ENCODE peak calls at places on chromosomes 1 and 21, in seven cellular contexts. G, U, L, F, M, O and X are unnamed samples.

GRCh38 chr1:180386740-180387367 is 115.5 kb downstream of the ACBD6 start:
- DNase-seq in G (no peak), U (no peak), L (no peak), F (no peak), M (no peak), O (no peak), X (no peak)

GRCh38 chr1:184755226-184756065 is 788 bp upstream of the EDEM3 start:
- DNase-seq in G (peak), U (no peak), L (peak), F (no peak), M (no peak), O (peak), X (peak)

GRCh38 chr1:151892190-151892589 is 17.1 kb downstream of the THEM4 start:
- DNase-seq in G (no peak), U (no peak), L (peak), F (no peak), M (no peak), O (no peak), X (no peak)

GRCh38 chr1:66520655-66521054 is 13.3 kb upstream of the SGIP1 start:
- DNase-seq in G (no peak), U (no peak), L (no peak), F (no peak), M (no peak), O (no peak), X (no peak)

GRCh38 chr1:20141001-20141400 is 1.9 kb downstream of the PLA2G2F start:
- DNase-seq in G (no peak), U (no peak), L (no peak), F (peak), M (no peak), O (no peak), X (no peak)

GRCh38 chr1:64539808-64540207 is 69.9 kb downstream of the CACHD1 start:
- DNase-seq in G (no peak), U (no peak), L (peak), F (peak), M (peak), O (no peak), X (peak)

GRCh38 chr1:1360511-1361169 is 2.3 kb upstream of the MXRA8 start:
- DNase-seq in G (no peak), U (no peak), L (peak), F (no peak), M (no peak), O (no peak), X (no peak)

GRCh38 chr1:12511128-12511484 is 106.9 kb downstream of the DHRS3 start:
- DNase-seq in G (no peak), U (no peak), L (no peak), F (no peak), M (no peak), O (no peak), X (no peak)

GRCh38 chr1:32701951-32702598 is 495 bp downstream of the SYNC start:
- DNase-seq in G (peak), U (no peak), L (no peak), F (peak), M (no peak), O (no peak), X (peak)

GRCh38 chr1:15836772-15837669 is 10.5 kb upstream of the SPEN start:
- DNase-seq in G (peak), U (peak), L (no peak), F (peak), M (peak), O (no peak), X (no peak)

GRCh38 chr1:62962794-62963776 is 179.2 kb downstream of the ATG4C start:
- DNase-seq in G (peak), U (no peak), L (peak), F (no peak), M (peak), O (peak), X (peak)

GRCh38 chr1:113905435-113905861 is 322 bp downstream of the DCLRE1B start:
- DNase-seq in G (peak), U (no peak), L (no peak), F (peak), M (peak), O (peak), X (no peak)

GRCh38 chr1:115432061-115432460 is 94.0 kb upstream of the NGF start:
- DNase-seq in G (no peak), U (no peak), L (peak), F (no peak), M (no peak), O (no peak), X (no peak)

GRCh38 chr1:25612421-25612820 is 4.2 kb upstream of the MAN1C1 start:
- DNase-seq in G (no peak), U (no peak), L (no peak), F (no peak), M (no peak), O (no peak), X (no peak)

GRCh38 chr1:1788646-1789431 is 10.6 kb upstream of the NADK start:
- DNase-seq in G (peak), U (no peak), L (peak), F (peak), M (peak), O (peak), X (no peak)

GRCh38 chr1:53634571-53634979 is 104.4 kb downstream of the GLIS1 start:
- DNase-seq in G (peak), U (peak), L (no peak), F (no peak), M (peak), O (no peak), X (no peak)

GRCh38 chr1:203287109-203287893 is 18.0 kb upstream of the BTG2 start:
- DNase-seq in G (no peak), U (peak), L (peak), F (peak), M (peak), O (no peak), X (peak)

GRCh38 chr1:74522143-74522542 is 9.7 kb upstream of the LRRC53 start:
- DNase-seq in G (peak), U (no peak), L (no peak), F (no peak), M (no peak), O (no peak), X (no peak)

GRCh38 chr1:10059329-10059691 is 26.6 kb downstream of the UBE4B start:
- DNase-seq in G (no peak), U (no peak), L (no peak), F (no peak), M (no peak), O (no peak), X (no peak)

GRCh38 chr1:173175514-173176146 is 31.5 kb downstream of the TNFSF4 start:
- DNase-seq in G (no peak), U (no peak), L (peak), F (no peak), M (no peak), O (no peak), X (no peak)

GRCh38 chr1:44803312-44804095 is 3.3 kb downstream of the PLK3 start:
- DNase-seq in G (no peak), U (peak), L (no peak), F (peak), M (no peak), O (no peak), X (no peak)

GRCh38 chr21:34667761-34668160 is 1.0 kb upstream of the CLIC6 start:
- DNase-seq in G (no peak), U (no peak), L (no peak), F (no peak), M (no peak), O (no peak), X (no peak)

GRCh38 chr1:239926184-239926583 is 165.5 kb upstream of the FMN2 start:
- DNase-seq in G (no peak), U (no peak), L (no peak), F (no peak), M (no peak), O (no peak), X (no peak)

GRCh38 chr21:16358021-16358420 is 628.2 kb downstream of the USP25 start:
- DNase-seq in G (no peak), U (no peak), L (no peak), F (no peak), M (no peak), O (no peak), X (no peak)

DNA sequence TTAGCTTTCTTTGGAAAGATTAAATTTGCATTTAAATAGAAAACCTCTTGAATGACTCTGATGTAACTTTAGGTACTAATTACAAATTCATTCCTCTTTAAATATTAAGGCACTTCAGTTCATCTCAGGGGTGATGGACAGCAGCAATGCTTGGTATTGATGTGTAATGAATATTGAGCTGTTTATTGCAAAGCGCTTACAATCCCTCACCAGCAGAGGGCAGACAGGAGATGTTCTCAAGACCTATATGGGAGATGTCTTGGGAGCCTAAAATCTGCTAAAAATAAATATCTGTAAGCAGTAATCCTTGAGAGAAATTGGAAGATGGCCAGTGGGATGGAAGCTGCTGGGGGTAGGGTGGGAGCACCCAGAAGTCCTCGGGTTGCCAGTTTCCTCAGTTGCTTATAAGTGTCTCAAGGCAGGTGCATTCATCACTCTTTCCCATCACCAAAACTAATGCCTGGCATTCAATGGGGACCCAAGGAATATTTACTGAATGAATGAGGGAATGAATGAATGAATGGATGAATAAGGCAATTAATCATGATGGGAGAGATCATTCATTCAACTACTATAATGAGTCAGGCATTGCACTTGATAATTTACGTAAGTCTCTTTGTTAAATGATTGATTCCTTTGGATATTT is 2.3 kb downstream of the KLHDC8A start:
- DNase-seq in G (peak), U (peak), L (peak), F (no peak), M (peak), O (peak), X (peak)
- TF ChIP-seq CTCF in G (peak), U (peak), L (peak), F (peak), M (no peak), O (peak), X (peak)

GRCh38 chr1:218407630-218408029 is 62.5 kb downstream of the TGFB2 start:
- DNase-seq in G (no peak), U (no peak), L (no peak), F (no peak), M (no peak), O (no peak), X (no peak)

GRCh38 chr1:218401896-218402770 is 57.0 kb downstream of the TGFB2 start:
- DNase-seq in G (no peak), U (no peak), L (no peak), F (no peak), M (no peak), O (no peak), X (no peak)

GRCh38 chr1:218402771-218403110 is 57.6 kb downstream of the TGFB2 start:
- DNase-seq in G (peak), U (no peak), L (no peak), F (no peak), M (no peak), O (no peak), X (no peak)

GRCh38 chr1:218400624-218401023 is 55.5 kb downstream of the TGFB2 start:
- DNase-seq in G (no peak), U (no peak), L (no peak), F (no peak), M (no peak), O (no peak), X (no peak)

DNA sequence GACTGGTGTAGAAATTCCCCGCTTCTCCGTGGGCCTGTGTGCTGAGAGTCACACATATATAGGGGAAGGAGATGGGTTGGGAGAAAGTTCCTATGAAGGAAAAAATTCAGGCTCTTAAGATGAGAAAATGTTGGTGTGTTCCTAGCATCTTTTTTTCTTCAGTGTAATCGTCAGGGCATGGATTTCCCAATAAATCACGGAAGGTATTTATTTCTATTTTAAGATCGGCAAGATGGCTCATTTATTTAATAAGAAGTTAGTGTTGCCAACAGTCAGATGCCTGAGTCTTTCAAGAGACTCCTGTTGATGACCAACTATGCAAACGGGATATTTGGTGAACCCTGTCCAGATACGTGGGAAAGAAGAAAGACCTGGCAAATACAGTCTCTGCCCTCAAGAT is 58.2 kb downstream of the TGFB2 start:
- DNase-seq in G (no peak), U (no peak), L (no peak), F (no peak), M (no peak), O (no peak), X (no peak)
- TF ChIP-seq CTCF in G (no peak), U (no peak), L (no peak), F (no peak), M (no peak), O (no peak), X (no peak)

DNA sequence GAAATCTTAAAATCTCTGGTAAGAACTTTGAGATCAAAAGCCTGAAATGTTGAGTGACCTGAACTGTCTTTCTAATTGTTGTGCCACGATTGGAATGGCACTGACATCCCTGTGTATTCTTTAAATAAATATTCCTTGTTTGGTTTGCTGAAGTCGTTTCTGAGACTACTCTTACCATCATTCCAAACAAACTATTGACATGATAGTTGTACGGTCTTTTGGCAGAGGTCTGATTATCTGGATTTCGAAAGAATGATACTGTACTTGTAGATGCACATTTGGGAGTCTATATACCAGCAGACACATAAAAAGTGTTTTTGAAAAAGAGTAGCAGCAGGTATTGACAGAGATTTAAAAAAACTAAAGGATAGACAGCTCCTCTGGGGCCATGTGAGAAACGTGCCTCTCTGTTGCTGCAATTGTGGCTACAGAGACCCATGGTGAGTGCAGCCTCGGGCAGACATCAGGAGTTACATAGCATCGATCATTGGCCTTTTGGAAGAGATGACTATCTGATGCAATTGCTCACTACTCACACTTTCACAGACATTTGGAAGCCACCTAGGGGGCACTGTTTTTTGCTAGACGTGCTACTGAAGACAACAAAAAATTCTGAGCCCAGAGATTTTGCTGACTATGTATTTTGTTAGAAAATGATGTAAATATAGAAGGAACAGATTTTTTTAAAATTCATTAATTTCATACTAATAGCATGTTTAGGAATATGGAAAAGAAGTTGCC is 464.5 kb downstream of the KCNT2 start:
- DNase-seq in G (peak), U (no peak), L (no peak), F (no peak), M (no peak), O (peak), X (no peak)
- TF ChIP-seq CTCF in G (peak), U (no peak), L (no peak), F (no peak), M (no peak), O (no peak), X (no peak)

GRCh38 chr1:84600796-84601195 is 26.6 kb upstream of the CTBS start:
- DNase-seq in G (no peak), U (no peak), L (peak), F (no peak), M (no peak), O (no peak), X (no peak)

GRCh38 chr1:84606977-84607376 is 32.7 kb upstream of the CTBS start:
- DNase-seq in G (no peak), U (no peak), L (no peak), F (no peak), M (no peak), O (no peak), X (no peak)

GRCh38 chr1:84603223-84603622 is 29.0 kb upstream of the CTBS start:
- DNase-seq in G (no peak), U (no peak), L (peak), F (no peak), M (no peak), O (no peak), X (no peak)

GRCh38 chr1:84605157-84605556 is 30.9 kb upstream of the CTBS start:
- DNase-seq in G (no peak), U (no peak), L (no peak), F (no peak), M (no peak), O (no peak), X (no peak)

GRCh38 chr1:84603941-84604830 is 29.9 kb upstream of the CTBS start:
- DNase-seq in G (peak), U (no peak), L (peak), F (no peak), M (no peak), O (peak), X (no peak)
- TF ChIP-seq CTCF in G (peak), U (no peak), L (peak), F (peak), M (no peak), O (no peak), X (peak)